ENCODE peak calls at places on chromosomes 11 and 22, in ten cellular contexts. F is astrocyte of the cerebellum; Y is Calu3; D is neural crest cell; U is T-cell; J is COLO829; A is cardiac muscle cell; L is AG10803; S is stimulated activated CD8-positive, alpha-beta memory T cell treated with anti-CD3 and anti-CD28 coated beads, Interleukin-15, amount 100 ng/mL, for 48 hours; W is naive B cell. Q is an unnamed sample.

GRCh38 chr11:62147545-62147944 is 23.7 kb downstream of the INCENP start:
- DNase-seq in D (no peak), U (no peak), S (no peak), J (no peak), A (no peak), W (no peak), L (no peak), F (no peak), Y (no peak), Q (no peak)

GRCh38 chr11:78351193-78351592 is 66.4 kb downstream of the GAB2 start:
- DNase-seq in D (no peak), A (no peak), U (no peak), S (no peak), W (no peak), L (no peak), Y (no peak), F (no peak), J (no peak), Q (no peak)

GRCh38 chr11:134037093-134037908 is 31.6 kb upstream of the JAM3 start:
- DNase-seq in J (no peak), W (peak), U (peak), Y (peak), D (peak), F (no peak), A (peak), L (peak), S (no peak), Q (no peak)

GRCh38 chr11:95849087-95849825 is 59.0 kb downstream of the CEP57 start:
- DNase-seq in U (no peak), A (peak), L (peak), F (peak), D (peak), Y (peak), S (no peak), J (peak), W (no peak), Q (peak)

GRCh38 chr11:74282863-74283484 is 28.5 kb downstream of the P4HA3 start:
- DNase-seq in J (no peak), Y (no peak), F (no peak), W (no peak), U (no peak), S (no peak), D (no peak), L (no peak), A (no peak), Q (no peak)

GRCh38 chr22:37197451-37198289 is 9.6 kb upstream of the C1QTNF6 start:
- DNase-seq in D (no peak), J (no peak), Y (peak), F (no peak), A (peak), L (peak), W (no peak), U (no peak), S (no peak), Q (peak)

GRCh38 chr11:91978747-91979146 is 245.9 kb upstream of the FAT3 start:
- DNase-seq in F (peak), Y (no peak), S (no peak), A (no peak), L (peak), J (no peak), W (no peak), U (no peak), D (no peak), Q (no peak)

GRCh38 chr11:117220999-117221774 is 10.7 kb downstream of the PCSK7 start:
- DNase-seq in U (no peak), F (no peak), A (peak), S (no peak), L (no peak), Y (no peak), D (no peak), W (no peak), J (no peak), Q (no peak)

GRCh38 chr11:78187366-78188011 is 937 bp downstream of the KCTD21 start:
- DNase-seq in W (no peak), L (no peak), F (no peak), S (peak), Y (no peak), D (no peak), J (no peak), U (no peak), A (no peak), Q (no peak)

GRCh38 chr22:18998998-18999397 is 62.9 kb upstream of the PRODH start:
- DNase-seq in Y (no peak), S (no peak), A (no peak), L (no peak), F (no peak), U (no peak), J (no peak), D (peak), W (no peak), Q (no peak)

GRCh38 chr11:46300270-46300669 is 22.8 kb downstream of the CREB3L1 start:
- DNase-seq in A (no peak), L (no peak), F (no peak), W (no peak), Y (no peak), U (no peak), J (no peak), D (no peak), S (no peak), Q (no peak)

GRCh38 chr11:122748968-122749687 is 89.2 kb upstream of the CRTAM start:
- DNase-seq in Y (no peak), A (peak), S (no peak), L (peak), W (peak), D (no peak), U (no peak), J (peak), F (peak), Q (no peak)

GRCh38 chr22:19666663-19667593 is 47.4 kb upstream of the SEPTIN5 start:
- DNase-seq in L (peak), A (peak), D (no peak), J (no peak), F (peak), S (no peak), W (no peak), U (no peak), Y (no peak), Q (no peak)

GRCh38 chr11:74037309-74037708 is 28.4 kb upstream of the UCP3 start:
- DNase-seq in U (no peak), S (no peak), D (no peak), L (peak), F (peak), W (no peak), J (peak), Y (peak), A (no peak), Q (no peak)

GRCh38 chr22:28930357-28931007 is 47.1 kb downstream of the ZNRF3 start:
- DNase-seq in F (no peak), U (no peak), Y (no peak), L (no peak), A (peak), J (no peak), D (no peak), W (no peak), S (no peak), Q (no peak)

GRCh38 chr22:17828502-17829080 is 54.3 kb upstream of the BID start:
- DNase-seq in F (no peak), A (no peak), Y (no peak), D (no peak), L (no peak), S (no peak), W (no peak), U (no peak), J (no peak), Q (no peak)